ENCODE peak calls at places on chromosome 2, in ten cellular contexts. C, F, S, M, O, Z, P, L, Y and N are unnamed samples.
A peak's percentile ranks its signal among the peaks of the same experiment; 100 is the strongest.

GRCh38 chr2:172969609-172970008 is 106.0 kb upstream of the MAP3K20 start:
- DNase-seq in O (no peak), C (no peak), L (no peak), S (no peak), F (no peak), P (no peak), Z (no peak), Y (peak; percentile 1), M (no peak), N (no peak)

GRCh38 chr2:120983344-120983743 is 247.7 kb downstream of the GLI2 start:
- DNase-seq in S (no peak), Z (no peak), Y (no peak), F (no peak), M (no peak), P (no peak), L (no peak), C (no peak), O (no peak), N (no peak)

GRCh38 chr2:195848119-195848899 is 191.3 kb downstream of the SLC39A10 start:
- DNase-seq in M (no peak), F (no peak), O (no peak), S (no peak), P (no peak), Y (no peak), C (no peak), L (no peak), Z (no peak), N (no peak)

GRCh38 chr2:63056309-63057065 is 5.9 kb downstream of the OTX1 start:
- DNase-seq in Y (no peak), Z (no peak), O (no peak), P (no peak), F (no peak), S (no peak), L (no peak), M (no peak), C (no peak), N (peak; percentile 65)

GRCh38 chr2:8558096-8558495 is 123.8 kb upstream of the ID2 start:
- DNase-seq in Y (no peak), C (no peak), Z (no peak), M (no peak), P (no peak), O (no peak), S (no peak), F (no peak), L (no peak), N (no peak)

GRCh38 chr2:149225446-149225845 is 104.9 kb upstream of the LYPD6 start:
- DNase-seq in O (no peak), Z (no peak), M (no peak), C (no peak), F (no peak), P (no peak), Y (no peak), L (no peak), S (no peak), N (no peak)

GRCh38 chr2:177551989-177552413 is 159.4 kb downstream of the AGPS start:
- DNase-seq in O (no peak), L (no peak), M (no peak), C (peak; percentile 10), P (no peak), S (no peak), F (peak; percentile 23), Z (no peak), Y (no peak), N (peak; percentile 12)

GRCh38 chr2:106963156-106963555 is 77.2 kb upstream of the ST6GAL2 start:
- DNase-seq in C (no peak), Y (no peak), P (no peak), Z (no peak), L (no peak), F (peak; percentile 41), S (no peak), O (no peak), M (no peak), N (no peak)